ENCODE peak calls at places on chromosomes 16 and 17, in six cellular contexts. N is fibroblast of pulmonary artery, S is GDM1, H is amniotic stem cell, C is HTR-8/SVneo, B is Right ventricle myocardium superior. F is an unnamed sample.

GRCh38 chr17:61325382-61326073 is 74.1 kb upstream of the TBX2 start:
- DNase-seq in N (peak), S (no peak), H (no peak), C (no peak), B (no peak), F (no peak)

GRCh38 chr17:42980274-42980765 is at the start of gene RUNDC1:
- DNase-seq in N (peak), S (peak), H (peak), C (peak), B (peak), F (peak)

GRCh38 chr17:15886804-15887203 is 58.1 kb upstream of the ADORA2B start:
- DNase-seq in N (no peak), S (no peak), H (no peak), C (no peak), B (peak), F (no peak)

GRCh38 chr17:78993241-78993956 is 13.7 kb upstream of the LGALS3BP start:
- DNase-seq in N (peak), S (no peak), H (peak), C (peak), B (peak), F (peak)

GRCh38 chr16:78659668-78660217 is 560.3 kb downstream of the WWOX start:
- DNase-seq in N (no peak), S (no peak), H (no peak), C (no peak), B (no peak), F (no peak)

GRCh38 chr16:83574388-83574787 is 233.4 kb upstream of the HSBP1 start:
- DNase-seq in N (peak), S (no peak), H (peak), C (peak), B (no peak), F (no peak)

GRCh38 chr17:77248216-77249054 is 107.7 kb downstream of the SEC14L1 start:
- DNase-seq in N (no peak), S (no peak), H (no peak), C (no peak), B (no peak), F (no peak)

GRCh38 chr16:88613293-88613692 is 25.1 kb upstream of the IL17C start:
- DNase-seq in N (no peak), S (no peak), H (no peak), C (no peak), B (no peak), F (peak)

GRCh38 chr17:76524598-76525512 is 12.7 kb downstream of the CYGB start:
- DNase-seq in N (peak), S (no peak), H (no peak), C (no peak), B (peak), F (no peak)

GRCh38 chr17:70134777-70135176 is 34.6 kb upstream of the KCNJ2 start:
- DNase-seq in N (no peak), S (no peak), H (no peak), C (no peak), B (no peak), F (no peak)

GRCh38 chr17:75691371-75692290 is 24.5 kb downstream of the SAP30BP start:
- DNase-seq in N (no peak), S (peak), H (no peak), C (no peak), B (no peak), F (no peak)

GRCh38 chr17:30906101-30906911 is at the start of gene TEFM:
- DNase-seq in N (peak), S (peak), H (peak), C (peak), B (peak), F (peak)

GRCh38 chr16:3187798-3188674 is at the start of gene OR1F1:
- DNase-seq in N (peak), S (no peak), H (peak), C (peak), B (no peak), F (peak)

GRCh38 chr16:25110392-25110947 is 1.1 kb upstream of the LCMT1 start:
- DNase-seq in N (no peak), S (no peak), H (no peak), C (no peak), B (no peak), F (no peak)

GRCh38 chr17:73924488-73925186 is 278.8 kb upstream of the RPL38 start:
- DNase-seq in N (no peak), S (no peak), H (no peak), C (no peak), B (no peak), F (no peak)

GRCh38 chr17:27526603-27527002 is 70.4 kb downstream of the KSR1 start:
- DNase-seq in N (peak), S (peak), H (no peak), C (no peak), B (peak), F (peak)

GRCh38 chr16:12613131-12613991 is 190.3 kb downstream of the CPPED1 start:
- DNase-seq in N (no peak), S (peak), H (no peak), C (no peak), B (no peak), F (peak)

GRCh38 chr17:35890774-35891155 is 10.6 kb upstream of the CCL5 start:
- DNase-seq in N (no peak), S (no peak), H (no peak), C (no peak), B (no peak), F (no peak)

GRCh38 chr17:82287849-82288601 is 14.5 kb upstream of the CSNK1D start:
- DNase-seq in N (peak), S (no peak), H (no peak), C (peak), B (peak), F (peak)

GRCh38 chr17:69552986-69553667 is 138.6 kb downstream of the MAP2K6 start:
- DNase-seq in N (no peak), S (no peak), H (no peak), C (no peak), B (no peak), F (no peak)

GRCh38 chr17:80951121-80952090 is 40.2 kb upstream of the CHMP6 start:
- DNase-seq in N (no peak), S (no peak), H (no peak), C (no peak), B (peak), F (no peak)

GRCh38 chr16:3797904-3798811 is 80.8 kb upstream of the TRAP1 start:
- DNase-seq in N (no peak), S (no peak), H (no peak), C (peak), B (no peak), F (peak)

GRCh38 chr16:49952386-49952785 is 72.6 kb upstream of the CNEP1R1 start:
- DNase-seq in N (peak), S (no peak), H (no peak), C (peak), B (no peak), F (no peak)

GRCh38 chr16:68003031-68003430 is 3.7 kb upstream of the DPEP2 start:
- DNase-seq in N (peak), S (no peak), H (no peak), C (no peak), B (no peak), F (no peak)

GRCh38 chr16:31064882-31065461 is 9.1 kb downstream of the ZNF668 start:
- DNase-seq in N (peak), S (no peak), H (peak), C (peak), B (peak), F (no peak)

GRCh38 chr17:61411944-61412859 is 12.6 kb downstream of the TBX2 start:
- DNase-seq in N (peak), S (peak), H (peak), C (peak), B (peak), F (peak)

GRCh38 chr17:1033503-1033902 is 36.6 kb downstream of the TIMM22 start:
- DNase-seq in N (no peak), S (no peak), H (no peak), C (no peak), B (no peak), F (no peak)

F was measured in K562.